ENCODE peak calls at places on chromosomes 6 and 20, in five cellular contexts. O, R, U, E and S are unnamed samples.
A peak's percentile ranks its signal among the peaks of the same experiment; 100 is the strongest.

GRCh38 chr20:6848992-6849391 is 81.5 kb downstream of the BMP2 start:
- DNase-seq in E (no peak), U (no peak), O (no peak), R (no peak), S (no peak)

GRCh38 chr6:78910611-78911134 is 43.3 kb downstream of the IRAK1BP1 start:
- DNase-seq in E (no peak), U (no peak), R (no peak), O (peak; percentile 31), S (no peak)

GRCh38 chr20:17059465-17059864 is 167.4 kb upstream of the PCSK2 start:
- DNase-seq in U (no peak), E (peak; percentile 8), R (no peak), O (no peak), S (no peak)

GRCh38 chr20:20370087-20370575 is 2.2 kb downstream of the INSM1 start:
- DNase-seq in E (peak; percentile 27), U (no peak), R (no peak), O (no peak), S (no peak)

GRCh38 chr6:5541751-5542432 is 280.6 kb downstream of the FARS2 start:
- DNase-seq in E (peak; percentile 54), O (no peak), U (no peak), R (no peak), S (no peak)

GRCh38 chr20:24684421-24684871 is 215.0 kb downstream of the SYNDIG1 start:
- DNase-seq in O (no peak), R (no peak), U (no peak), E (no peak), S (no peak)

GRCh38 chr6:144277605-144278227 is 7.4 kb upstream of the UTRN start:
- DNase-seq in E (no peak), R (peak; percentile 52), O (no peak), U (no peak), S (peak; percentile 65)

GRCh38 chr6:313917-314316 is 21.6 kb downstream of the DUSP22 start:
- DNase-seq in E (no peak), O (no peak), U (no peak), R (no peak), S (no peak)

GRCh38 chr20:32231847-32232246 is 24.2 kb downstream of the POFUT1 start:
- DNase-seq in U (peak; percentile 7), O (peak; percentile 48), E (no peak), R (no peak), S (no peak)

GRCh38 chr6:42100029-42100901 is 42.2 kb downstream of the C6orf132 start:
- DNase-seq in O (no peak), R (no peak), U (no peak), E (peak; percentile 45), S (no peak)

GRCh38 chr20:46063652-46064054 is 26.1 kb downstream of the NCOA5 start:
- DNase-seq in E (no peak), O (peak; percentile 57), R (no peak), U (no peak), S (no peak)

GRCh38 chr6:153167907-153168306 is 36.8 kb upstream of the RGS17 start:
- DNase-seq in U (no peak), R (peak; percentile 66), E (no peak), O (no peak), S (no peak)

GRCh38 chr6:31010393-31011060 is at the start of gene MUC22:
- DNase-seq in U (no peak), E (no peak), O (no peak), R (no peak), S (no peak)

GRCh38 chr20:39036851-39037250 is 74.7 kb downstream of the DHX35 start:
- DNase-seq in R (peak; percentile 53), E (no peak), O (no peak), U (no peak), S (no peak)

GRCh38 chr20:58014628-58015315 is 213.7 kb downstream of the ANKRD60 start:
- DNase-seq in R (no peak), O (no peak), E (peak; percentile 89), U (no peak), S (no peak)

GRCh38 chr6:33822575-33823395 is 19.0 kb upstream of the MLN start:
- DNase-seq in O (no peak), R (no peak), E (peak; percentile 54), U (no peak), S (no peak)

GRCh38 chr6:21999012-21999528 is 297.8 kb downstream of the PRL start:
- DNase-seq in R (no peak), E (no peak), O (no peak), U (no peak), S (no peak)

GRCh38 chr6:24922174-24922573 is 13.6 kb downstream of the RIPOR2 start:
- DNase-seq in E (no peak), R (no peak), O (no peak), U (no peak), S (no peak)

GRCh38 chr20:43963872-43964791 is 49.5 kb downstream of the TOX2 start:
- DNase-seq in O (no peak), R (peak; percentile 45), E (no peak), U (peak; percentile 25), S (no peak)

GRCh38 chr6:40285535-40285934 is 301.6 kb downstream of the LRFN2 start:
- DNase-seq in U (no peak), R (no peak), E (no peak), O (no peak), S (no peak)

GRCh38 chr6:106608080-106608668 is 21.1 kb downstream of the RTN4IP1 start:
- DNase-seq in R (peak; percentile 59), O (peak; percentile 45), E (peak; percentile 61), U (no peak), S (no peak)

GRCh38 chr6:30894935-30895334 is 10.6 kb downstream of the DDR1 start:
- DNase-seq in R (no peak), O (no peak), U (no peak), E (no peak), S (no peak)

GRCh38 chr20:49215232-49215631 is 4.0 kb upstream of the DDX27 start:
- DNase-seq in E (no peak), O (no peak), U (no peak), R (no peak), S (no peak)

GRCh38 chr20:57433658-57434389 is 42.6 kb downstream of the RBM38 start:
- DNase-seq in U (no peak), O (peak; percentile 65), E (no peak), R (no peak), S (no peak)

GRCh38 chr6:118893095-118893881 is 664 bp upstream of the ASF1A start:
- DNase-seq in E (peak; percentile 16), O (peak; percentile 37), R (peak; percentile 75), U (no peak), S (peak; percentile 54)

GRCh38 chr20:34536798-34537394 is 20.7 kb downstream of the DYNLRB1 start:
- DNase-seq in O (no peak), R (no peak), E (peak; percentile 76), U (peak; percentile 30), S (peak; percentile 60)

GRCh38 chr6:84854801-84855400 is 90.5 kb upstream of the TBX18 start:
- DNase-seq in O (no peak), E (no peak), U (no peak), R (no peak), S (no peak)

GRCh38 chr6:145372671-145373123 is 362.6 kb downstream of the EPM2A start:
- DNase-seq in O (peak; percentile 22), R (peak; percentile 25), U (no peak), E (no peak), S (peak; percentile 55)

GRCh38 chr6:11702796-11703130 is 75.8 kb downstream of the ADTRP start:
- DNase-seq in U (no peak), E (peak; percentile 35), R (no peak), O (no peak), S (no peak)

GRCh38 chr6:83071023-83071422 is 3.6 kb downstream of the DOP1A start:
- DNase-seq in R (no peak), O (peak; percentile 34), E (no peak), U (no peak), S (no peak)

GRCh38 chr20:44805335-44805734 is 5.0 kb downstream of the RIMS4 start:
- DNase-seq in O (no peak), R (no peak), U (no peak), E (no peak), S (no peak)

GRCh38 chr6:134258849-134259306 is 59.0 kb downstream of the SGK1 start:
- DNase-seq in U (no peak), R (no peak), O (no peak), E (no peak), S (no peak)

GRCh38 chr20:11982958-11983470 is 65.3 kb downstream of the BTBD3 start:
- DNase-seq in U (no peak), O (no peak), E (no peak), R (no peak), S (no peak)